ENCODE peak calls at places on chromosome 4, in nine cellular contexts. One of them, this sample, is unnamed.

GRCh38 chr4:83362492-83363329 is 28.1 kb upstream of the HPSE start:
- DNase-seq in dorsolateral prefrontal cortex: no peak
- DNase-seq in adrenal gland: no peak
- DNase-seq in astrocyte of the spinal cord: peak; percentile 43
- DNase-seq in AG04450: no peak
- DNase-seq in mammary epithelial cell: peak; percentile 32
- DNase-seq in PC-3: peak; percentile 38
- DNase-seq in tibial nerve: no peak
- DNase-seq in GM12878: no peak
- DNase-seq in this sample: peak; percentile 50

GRCh38 chr4:185672151-185672550 is 136.8 kb upstream of the PDLIM3 start:
- DNase-seq in dorsolateral prefrontal cortex: no peak
- DNase-seq in adrenal gland: no peak
- DNase-seq in astrocyte of the spinal cord: no peak
- DNase-seq in AG04450: no peak
- DNase-seq in mammary epithelial cell: no peak
- DNase-seq in PC-3: no peak
- DNase-seq in tibial nerve: no peak
- DNase-seq in GM12878: no peak
- DNase-seq in this sample: no peak

GRCh38 chr4:88655226-88655625 is 42.4 kb downstream of the NAP1L5 start:
- DNase-seq in dorsolateral prefrontal cortex: no peak
- DNase-seq in adrenal gland: no peak
- DNase-seq in astrocyte of the spinal cord: no peak
- DNase-seq in AG04450: no peak
- DNase-seq in mammary epithelial cell: no peak
- DNase-seq in PC-3: no peak
- DNase-seq in tibial nerve: no peak
- DNase-seq in GM12878: no peak
- DNase-seq in this sample: no peak

GRCh38 chr4:78552398-78553396 is 1.1 kb downstream of the ANXA3 start:
- DNase-seq in dorsolateral prefrontal cortex: no peak
- DNase-seq in adrenal gland: no peak
- DNase-seq in astrocyte of the spinal cord: no peak
- DNase-seq in AG04450: no peak
- DNase-seq in mammary epithelial cell: peak; percentile 85
- DNase-seq in PC-3: peak; percentile 92
- DNase-seq in tibial nerve: no peak
- DNase-seq in GM12878: no peak
- DNase-seq in this sample: peak; percentile 86

GRCh38 chr4:39933689-39934590 is 43.8 kb downstream of the PDS5A start:
- DNase-seq in dorsolateral prefrontal cortex: no peak
- DNase-seq in adrenal gland: no peak
- DNase-seq in astrocyte of the spinal cord: peak; percentile 53
- DNase-seq in AG04450: peak; percentile 15
- DNase-seq in mammary epithelial cell: no peak
- DNase-seq in PC-3: no peak
- DNase-seq in tibial nerve: no peak
- DNase-seq in GM12878: no peak
- DNase-seq in this sample: no peak

GRCh38 chr4:38150021-38150671 is 189.9 kb downstream of the PTTG2 start:
- DNase-seq in dorsolateral prefrontal cortex: no peak
- DNase-seq in adrenal gland: no peak
- DNase-seq in astrocyte of the spinal cord: peak; percentile 81
- DNase-seq in AG04450: no peak
- DNase-seq in mammary epithelial cell: no peak
- DNase-seq in PC-3: no peak
- DNase-seq in tibial nerve: no peak
- DNase-seq in GM12878: no peak
- DNase-seq in this sample: no peak

GRCh38 chr4:155342142-155342541 is 34.6 kb downstream of the MAP9 start:
- DNase-seq in dorsolateral prefrontal cortex: no peak
- DNase-seq in adrenal gland: no peak
- DNase-seq in astrocyte of the spinal cord: peak; percentile 58
- DNase-seq in AG04450: no peak
- DNase-seq in mammary epithelial cell: peak; percentile 69
- DNase-seq in PC-3: peak; percentile 87
- DNase-seq in tibial nerve: no peak
- DNase-seq in GM12878: no peak
- DNase-seq in this sample: peak; percentile 78

GRCh38 chr4:41644288-41644914 is 104.1 kb downstream of the PHOX2B start:
- DNase-seq in dorsolateral prefrontal cortex: peak; percentile 82
- DNase-seq in adrenal gland: peak; percentile 52
- DNase-seq in astrocyte of the spinal cord: peak; percentile 53
- DNase-seq in AG04450: no peak
- DNase-seq in mammary epithelial cell: no peak
- DNase-seq in PC-3: no peak
- DNase-seq in tibial nerve: peak; percentile 54
- DNase-seq in GM12878: no peak
- DNase-seq in this sample: peak; percentile 55

GRCh38 chr4:6582889-6583504 is 8.0 kb downstream of the MAN2B2 start:
- DNase-seq in dorsolateral prefrontal cortex: no peak
- DNase-seq in adrenal gland: no peak
- DNase-seq in astrocyte of the spinal cord: peak; percentile 25
- DNase-seq in AG04450: no peak
- DNase-seq in mammary epithelial cell: no peak
- DNase-seq in PC-3: peak; percentile 35
- DNase-seq in tibial nerve: no peak
- DNase-seq in GM12878: peak; percentile 2
- DNase-seq in this sample: peak; percentile 38

GRCh38 chr4:38623260-38623659 is 40.7 kb upstream of the KLF3 start:
- DNase-seq in dorsolateral prefrontal cortex: no peak
- DNase-seq in adrenal gland: no peak
- DNase-seq in astrocyte of the spinal cord: no peak
- DNase-seq in AG04450: no peak
- DNase-seq in mammary epithelial cell: no peak
- DNase-seq in PC-3: no peak
- DNase-seq in tibial nerve: no peak
- DNase-seq in GM12878: no peak
- DNase-seq in this sample: no peak

GRCh38 chr4:157217708-157218107 is 2.8 kb upstream of the GRIA2 start:
- DNase-seq in dorsolateral prefrontal cortex: no peak
- DNase-seq in adrenal gland: no peak
- DNase-seq in astrocyte of the spinal cord: peak; percentile 45
- DNase-seq in AG04450: no peak
- DNase-seq in mammary epithelial cell: no peak
- DNase-seq in PC-3: peak; percentile 64
- DNase-seq in tibial nerve: no peak
- DNase-seq in GM12878: no peak
- DNase-seq in this sample: peak; percentile 44

GRCh38 chr4:145839151-145839550 is 99.5 kb downstream of the ZNF827 start:
- DNase-seq in dorsolateral prefrontal cortex: peak; percentile 40
- DNase-seq in adrenal gland: no peak
- DNase-seq in astrocyte of the spinal cord: peak; percentile 58
- DNase-seq in AG04450: no peak
- DNase-seq in mammary epithelial cell: no peak
- DNase-seq in PC-3: no peak
- DNase-seq in tibial nerve: no peak
- DNase-seq in GM12878: no peak
- DNase-seq in this sample: no peak

GRCh38 chr4:140611854-140612253 is 43.1 kb upstream of the UCP1 start:
- DNase-seq in dorsolateral prefrontal cortex: no peak
- DNase-seq in adrenal gland: no peak
- DNase-seq in astrocyte of the spinal cord: no peak
- DNase-seq in AG04450: no peak
- DNase-seq in mammary epithelial cell: peak; percentile 33
- DNase-seq in PC-3: peak; percentile 57
- DNase-seq in tibial nerve: no peak
- DNase-seq in GM12878: no peak
- DNase-seq in this sample: peak; percentile 71

GRCh38 chr4:7557447-7557846 is 122.7 kb upstream of the PSAPL1 start:
- DNase-seq in dorsolateral prefrontal cortex: no peak
- DNase-seq in adrenal gland: peak; percentile 23
- DNase-seq in astrocyte of the spinal cord: peak; percentile 61
- DNase-seq in AG04450: peak; percentile 27
- DNase-seq in mammary epithelial cell: peak; percentile 88
- DNase-seq in PC-3: peak; percentile 84
- DNase-seq in tibial nerve: no peak
- DNase-seq in GM12878: no peak
- DNase-seq in this sample: peak; percentile 2

GRCh38 chr4:147809171-147809570 is 77.3 kb downstream of the ARHGAP10 start:
- DNase-seq in dorsolateral prefrontal cortex: no peak
- DNase-seq in adrenal gland: no peak
- DNase-seq in astrocyte of the spinal cord: no peak
- DNase-seq in AG04450: no peak
- DNase-seq in mammary epithelial cell: no peak
- DNase-seq in PC-3: no peak
- DNase-seq in tibial nerve: no peak
- DNase-seq in GM12878: no peak
- DNase-seq in this sample: no peak

GRCh38 chr4:147813107-147813773 is 81.4 kb downstream of the ARHGAP10 start:
- DNase-seq in dorsolateral prefrontal cortex: no peak
- DNase-seq in adrenal gland: no peak
- DNase-seq in astrocyte of the spinal cord: no peak
- DNase-seq in AG04450: no peak
- DNase-seq in mammary epithelial cell: no peak
- DNase-seq in PC-3: no peak
- DNase-seq in tibial nerve: no peak
- DNase-seq in GM12878: no peak
- DNase-seq in this sample: no peak

GRCh38 chr4:147814334-147814733 is 82.4 kb downstream of the ARHGAP10 start:
- DNase-seq in dorsolateral prefrontal cortex: no peak
- DNase-seq in adrenal gland: no peak
- DNase-seq in astrocyte of the spinal cord: no peak
- DNase-seq in AG04450: no peak
- DNase-seq in mammary epithelial cell: peak; percentile 70
- DNase-seq in PC-3: peak; percentile 9
- DNase-seq in tibial nerve: no peak
- DNase-seq in GM12878: no peak
- DNase-seq in this sample: peak; percentile 55

GRCh38 chr4:147808447-147808846 is 76.6 kb downstream of the ARHGAP10 start:
- DNase-seq in dorsolateral prefrontal cortex: no peak
- DNase-seq in adrenal gland: no peak
- DNase-seq in astrocyte of the spinal cord: no peak
- DNase-seq in AG04450: no peak
- DNase-seq in mammary epithelial cell: no peak
- DNase-seq in PC-3: no peak
- DNase-seq in tibial nerve: no peak
- DNase-seq in GM12878: no peak
- DNase-seq in this sample: no peak

GRCh38 chr4:147811878-147812277 is 80.0 kb downstream of the ARHGAP10 start:
- DNase-seq in dorsolateral prefrontal cortex: no peak
- DNase-seq in adrenal gland: no peak
- DNase-seq in astrocyte of the spinal cord: no peak
- DNase-seq in AG04450: no peak
- DNase-seq in mammary epithelial cell: no peak
- DNase-seq in PC-3: no peak
- DNase-seq in tibial nerve: no peak
- DNase-seq in GM12878: no peak
- DNase-seq in this sample: no peak
- H3K4me3 ChIP-seq in dorsolateral prefrontal cortex: no peak overlapping the region
- H3K4me3 ChIP-seq in adrenal gland: no peak overlapping the region
- H3K4me3 ChIP-seq in astrocyte of the spinal cord: no peak overlapping the region
- H3K4me3 ChIP-seq in AG04450: no peak overlapping the region
- H3K4me3 ChIP-seq in mammary epithelial cell: no peak overlapping the region
- H3K4me3 ChIP-seq in PC-3: no peak overlapping the region
- H3K4me3 ChIP-seq in tibial nerve: no peak overlapping the region
- H3K4me3 ChIP-seq in GM12878: no peak overlapping the region
- H3K4me3 ChIP-seq in this sample: no peak overlapping the region

DNA sequence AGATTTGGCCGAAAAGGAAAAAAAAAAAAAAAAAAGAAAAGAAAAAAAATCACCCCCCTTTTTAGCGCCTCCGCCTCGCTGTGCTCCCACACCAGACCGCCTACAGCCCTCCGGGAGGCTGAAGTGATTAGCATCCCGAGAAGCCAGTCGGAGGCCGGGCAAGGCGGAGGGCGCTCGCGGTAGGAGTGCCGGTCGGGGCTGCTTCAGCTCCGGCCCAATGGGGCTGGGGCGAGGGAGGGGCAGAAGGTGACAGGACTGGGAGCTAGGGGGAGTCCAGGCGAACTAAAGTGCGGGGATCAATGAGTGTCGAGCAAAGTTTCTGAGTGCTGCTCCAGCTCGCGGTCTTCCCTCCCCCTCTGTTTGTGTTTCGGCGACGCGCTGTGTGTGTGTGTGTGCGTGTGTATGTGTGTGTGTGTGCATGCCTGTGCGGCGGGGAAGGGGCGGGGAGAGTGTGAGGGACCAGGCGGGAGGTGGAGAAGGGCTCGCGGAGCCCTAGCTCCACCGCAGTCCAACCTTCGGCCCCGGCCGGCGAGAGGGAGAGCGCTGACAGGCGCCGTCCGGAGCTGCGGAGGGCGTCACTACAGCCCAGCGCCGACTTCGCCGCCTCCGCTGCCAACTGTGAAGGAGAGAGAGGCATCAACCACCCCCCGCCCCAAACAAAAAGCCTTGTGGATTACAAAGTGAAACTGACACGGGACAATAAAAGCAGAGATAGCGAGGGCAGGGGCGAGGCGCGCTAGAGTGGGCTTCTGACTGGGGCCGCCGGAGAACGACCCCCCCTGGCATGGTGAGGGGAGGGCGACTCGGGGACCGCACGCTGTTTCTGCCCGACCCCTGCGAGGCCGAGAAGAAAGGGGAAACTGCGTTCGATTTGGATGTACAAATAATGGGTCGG is at the start of gene FAT4:
- DNase-seq in dorsolateral prefrontal cortex: peak; percentile 81
- DNase-seq in adrenal gland: peak; percentile 93
- DNase-seq in astrocyte of the spinal cord: peak; percentile 99
- DNase-seq in AG04450: peak; percentile 97
- DNase-seq in mammary epithelial cell: peak; percentile 94
- DNase-seq in PC-3: peak; percentile 85
- DNase-seq in tibial nerve: peak; percentile 91
- DNase-seq in GM12878: no peak
- DNase-seq in this sample: peak; percentile 96
- TF ChIP-seq CTCF in dorsolateral prefrontal cortex: peak; percentile 35
- TF ChIP-seq CTCF in adrenal gland: peak; percentile 13
- TF ChIP-seq CTCF in astrocyte of the spinal cord: peak; percentile 12
- TF ChIP-seq CTCF in AG04450: peak; percentile 19
- TF ChIP-seq CTCF in mammary epithelial cell: peak; percentile 2
- TF ChIP-seq CTCF in PC-3: no peak
- TF ChIP-seq CTCF in tibial nerve: no peak
- TF ChIP-seq CTCF in GM12878: no peak
- TF ChIP-seq CTCF in this sample: no peak

GRCh38 chr4:174214102-174214878 is 69.2 kb downstream of the FBXO8 start:
- DNase-seq in dorsolateral prefrontal cortex: no peak
- DNase-seq in adrenal gland: no peak
- DNase-seq in astrocyte of the spinal cord: no peak
- DNase-seq in AG04450: no peak
- DNase-seq in mammary epithelial cell: no peak
- DNase-seq in PC-3: no peak
- DNase-seq in tibial nerve: no peak
- DNase-seq in GM12878: no peak
- DNase-seq in this sample: peak; percentile 47
- H3K4me3 ChIP-seq in dorsolateral prefrontal cortex: no peak overlapping the region
- H3K4me3 ChIP-seq in adrenal gland: no peak overlapping the region
- H3K4me3 ChIP-seq in astrocyte of the spinal cord: no peak overlapping the region
- H3K4me3 ChIP-seq in AG04450: peak overlapping the region; percentile 10
- H3K4me3 ChIP-seq in mammary epithelial cell: no peak overlapping the region
- H3K4me3 ChIP-seq in PC-3: no peak overlapping the region
- H3K4me3 ChIP-seq in tibial nerve: no peak overlapping the region
- H3K4me3 ChIP-seq in GM12878: no peak overlapping the region
- H3K4me3 ChIP-seq in this sample: peak overlapping the region; percentile 10

DNA sequence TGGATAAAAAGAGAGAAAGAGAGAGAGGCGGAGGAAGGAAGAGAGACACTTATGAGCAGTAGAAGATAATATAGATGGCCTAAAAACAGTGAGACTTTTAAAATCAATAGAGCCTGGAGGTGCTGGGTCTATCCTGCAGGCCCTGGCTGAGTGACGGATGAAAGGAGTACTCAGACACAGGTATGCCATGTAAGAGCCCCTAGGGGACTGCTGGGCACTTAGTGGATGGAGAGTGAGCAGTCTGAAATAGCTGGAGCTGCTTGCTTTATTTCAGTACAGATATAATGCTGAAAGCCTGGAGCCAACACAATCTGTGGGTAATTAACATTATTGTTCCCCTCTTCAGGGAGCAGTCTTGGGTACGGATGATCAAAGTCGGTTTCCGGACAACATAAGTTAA is 578.6 kb downstream of the SPOCK3 start:
- DNase-seq in dorsolateral prefrontal cortex: no peak
- DNase-seq in adrenal gland: no peak
- DNase-seq in astrocyte of the spinal cord: no peak
- DNase-seq in AG04450: no peak
- DNase-seq in mammary epithelial cell: no peak
- DNase-seq in PC-3: no peak
- DNase-seq in tibial nerve: no peak
- DNase-seq in GM12878: no peak
- DNase-seq in this sample: no peak
- TF ChIP-seq CTCF in dorsolateral prefrontal cortex: no peak
- TF ChIP-seq CTCF in adrenal gland: no peak
- TF ChIP-seq CTCF in astrocyte of the spinal cord: no peak
- TF ChIP-seq CTCF in AG04450: no peak
- TF ChIP-seq CTCF in mammary epithelial cell: no peak
- TF ChIP-seq CTCF in PC-3: no peak
- TF ChIP-seq CTCF in tibial nerve: no peak
- TF ChIP-seq CTCF in GM12878: no peak
- TF ChIP-seq CTCF in this sample: no peak

This sample was measured in epithelial cell of esophagus.